ENCODE peak calls at places on chromosomes 3 and 15, in six cellular contexts. One of them, this sample, is unnamed.

GRCh38 chr3:38488949-38489348 is 7.2 kb upstream of the EXOG start:
- DNase-seq in PC-3: no peak
- DNase-seq in mesenchymal stem cell: no peak
- DNase-seq in endothelial cell of umbilical vein: no peak
- DNase-seq in DND-41: no peak
- DNase-seq in GM23248: no peak
- DNase-seq in this sample: no peak

GRCh38 chr3:152258448-152259302 is 10.1 kb upstream of the MBNL1 start:
- DNase-seq in mesenchymal stem cell: peak; percentile 99
- DNase-seq in PC-3: peak; percentile 97
- DNase-seq in endothelial cell of umbilical vein: peak; percentile 88
- DNase-seq in GM23248: peak; percentile 99
- DNase-seq in DND-41: no peak
- DNase-seq in this sample: no peak

GRCh38 chr3:133408366-133408765 is 8.5 kb downstream of the BFSP2 start:
- DNase-seq in endothelial cell of umbilical vein: no peak
- DNase-seq in GM23248: peak; percentile 18
- DNase-seq in DND-41: no peak
- DNase-seq in PC-3: no peak
- DNase-seq in mesenchymal stem cell: no peak
- DNase-seq in this sample: no peak

GRCh38 chr3:64303881-64304280 is 78.6 kb upstream of the PRICKLE2 start:
- DNase-seq in GM23248: no peak
- DNase-seq in endothelial cell of umbilical vein: no peak
- DNase-seq in DND-41: no peak
- DNase-seq in mesenchymal stem cell: no peak
- DNase-seq in PC-3: no peak
- DNase-seq in this sample: no peak

GRCh38 chr3:129346690-129347440 is 68.2 kb downstream of the HMCES start:
- DNase-seq in PC-3: no peak
- DNase-seq in GM23248: no peak
- DNase-seq in DND-41: peak; percentile 16
- DNase-seq in endothelial cell of umbilical vein: no peak
- DNase-seq in mesenchymal stem cell: no peak
- DNase-seq in this sample: no peak

GRCh38 chr3:194957743-194958240 is 272.1 kb downstream of the FAM43A start:
- DNase-seq in PC-3: no peak
- DNase-seq in mesenchymal stem cell: no peak
- DNase-seq in DND-41: no peak
- DNase-seq in GM23248: no peak
- DNase-seq in endothelial cell of umbilical vein: no peak
- DNase-seq in this sample: no peak

GRCh38 chr3:107227091-107227490 is 150.1 kb upstream of the CCDC54 start:
- DNase-seq in GM23248: peak; percentile 72
- DNase-seq in PC-3: peak; percentile 42
- DNase-seq in DND-41: no peak
- DNase-seq in endothelial cell of umbilical vein: no peak
- DNase-seq in mesenchymal stem cell: peak; percentile 41
- DNase-seq in this sample: no peak

GRCh38 chr15:84736375-84736774 is 12.0 kb upstream of the ZNF592 start:
- DNase-seq in PC-3: no peak
- DNase-seq in mesenchymal stem cell: no peak
- DNase-seq in endothelial cell of umbilical vein: no peak
- DNase-seq in GM23248: no peak
- DNase-seq in DND-41: peak; percentile 12
- DNase-seq in this sample: no peak

GRCh38 chr3:122679467-122680291 is 960 bp upstream of the PARP14 start:
- DNase-seq in GM23248: peak; percentile 54
- DNase-seq in PC-3: peak; percentile 43
- DNase-seq in DND-41: peak; percentile 34
- DNase-seq in endothelial cell of umbilical vein: peak; percentile 50
- DNase-seq in mesenchymal stem cell: peak; percentile 42
- DNase-seq in this sample: peak; percentile 32

GRCh38 chr15:99963096-99963825 is 230.0 kb upstream of the LYSMD4 start:
- DNase-seq in PC-3: peak; percentile 68
- DNase-seq in DND-41: no peak
- DNase-seq in mesenchymal stem cell: peak; percentile 33
- DNase-seq in GM23248: peak; percentile 18
- DNase-seq in endothelial cell of umbilical vein: no peak
- DNase-seq in this sample: no peak

GRCh38 chr3:51391566-51392300 is 648 bp downstream of the RBM15B start:
- DNase-seq in DND-41: peak; percentile 46
- DNase-seq in GM23248: peak; percentile 73
- DNase-seq in PC-3: peak; percentile 13
- DNase-seq in endothelial cell of umbilical vein: peak; percentile 50
- DNase-seq in mesenchymal stem cell: peak; percentile 54
- DNase-seq in this sample: peak; percentile 51

GRCh38 chr3:4820296-4821121 is 158.7 kb upstream of the BHLHE40 start:
- DNase-seq in PC-3: no peak
- DNase-seq in DND-41: peak; percentile 98
- DNase-seq in mesenchymal stem cell: no peak
- DNase-seq in endothelial cell of umbilical vein: no peak
- DNase-seq in GM23248: no peak
- DNase-seq in this sample: no peak

GRCh38 chr3:70000563-70001081 is 1.1 kb downstream of the SAMMSON start:
- DNase-seq in endothelial cell of umbilical vein: no peak
- DNase-seq in PC-3: peak; percentile 5
- DNase-seq in mesenchymal stem cell: peak; percentile 53
- DNase-seq in GM23248: no peak
- DNase-seq in DND-41: no peak
- DNase-seq in this sample: no peak

GRCh38 chr3:196085534-196085933 is 3.6 kb upstream of the TFRC start:
- DNase-seq in endothelial cell of umbilical vein: no peak
- DNase-seq in mesenchymal stem cell: no peak
- DNase-seq in GM23248: no peak
- DNase-seq in DND-41: no peak
- DNase-seq in PC-3: no peak
- DNase-seq in this sample: no peak
- H3K4me2 ChIP-seq in endothelial cell of umbilical vein: no peak overlapping the region
- H3K4me2 ChIP-seq in mesenchymal stem cell: no peak overlapping the region
- H3K4me2 ChIP-seq in GM23248: no peak overlapping the region
- H3K4me2 ChIP-seq in DND-41: no peak overlapping the region
- H3K4me2 ChIP-seq in PC-3: no peak overlapping the region
- H3K4me2 ChIP-seq in this sample: no peak overlapping the region

DNA sequence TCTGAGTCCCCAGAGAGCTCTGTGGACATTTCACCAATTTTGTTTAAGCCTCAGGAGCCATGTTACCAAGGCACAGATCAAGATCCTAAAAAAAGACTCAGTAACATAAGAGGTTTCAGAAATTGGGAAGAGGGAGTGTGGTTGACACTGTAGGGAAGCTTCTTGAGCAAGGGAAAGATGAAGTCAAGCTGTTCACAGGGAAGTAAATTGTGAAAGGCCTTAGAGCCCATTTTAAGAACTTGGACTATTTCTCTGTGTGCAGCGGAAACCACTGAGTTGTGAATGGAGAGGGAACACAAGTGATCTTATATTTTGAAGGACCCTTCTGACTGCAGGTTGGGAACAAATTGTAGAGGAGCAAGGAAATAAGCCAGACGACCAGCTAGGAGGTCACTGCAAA is 18.7 kb downstream of the BCL2A1 start:
- DNase-seq in mesenchymal stem cell: no peak
- DNase-seq in DND-41: no peak
- DNase-seq in endothelial cell of umbilical vein: no peak
- DNase-seq in PC-3: no peak
- DNase-seq in GM23248: no peak
- DNase-seq in this sample: no peak
- H2AFZ ChIP-seq in mesenchymal stem cell: no peak overlapping the region
- H2AFZ ChIP-seq in DND-41: no peak overlapping the region
- H2AFZ ChIP-seq in endothelial cell of umbilical vein: no peak overlapping the region
- H2AFZ ChIP-seq in PC-3: peak overlapping the region; percentile 34
- H2AFZ ChIP-seq in GM23248: no peak overlapping the region
- H2AFZ ChIP-seq in this sample: peak overlapping the region; percentile 72

DNA sequence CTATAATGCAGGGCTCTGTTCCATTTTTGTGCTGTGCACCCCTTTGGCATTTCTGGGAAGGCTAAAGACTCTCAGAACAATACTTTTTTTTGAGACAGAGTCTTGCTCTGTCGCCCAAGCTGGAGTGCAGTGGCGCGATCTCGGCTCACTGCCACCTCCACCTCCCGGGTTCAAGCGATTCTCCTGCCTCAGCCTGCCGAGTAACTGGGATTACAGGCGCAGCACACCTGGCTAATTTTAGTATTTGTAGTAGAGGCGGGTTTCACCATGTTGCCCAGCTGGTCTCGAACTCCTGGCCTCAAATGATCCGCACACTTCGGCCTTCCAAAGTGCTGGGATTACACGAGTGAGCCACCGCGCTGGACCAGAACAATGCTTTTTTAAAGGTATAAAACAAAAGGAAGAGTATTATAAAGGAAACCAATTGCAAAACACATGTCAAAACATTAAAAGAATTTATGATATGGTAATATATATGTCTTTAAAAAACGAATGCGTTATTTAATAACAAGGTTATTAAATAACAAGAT is 999 bp downstream of the SQOR start:
- DNase-seq in DND-41: no peak
- DNase-seq in GM23248: no peak
- DNase-seq in PC-3: no peak
- DNase-seq in mesenchymal stem cell: no peak
- DNase-seq in endothelial cell of umbilical vein: no peak
- DNase-seq in this sample: no peak
- H3K4me3 ChIP-seq in DND-41: peak overlapping the region; percentile 25
- H3K4me3 ChIP-seq in GM23248: peak overlapping the region; percentile 83
- H3K4me3 ChIP-seq in PC-3: peak overlapping the region; percentile 88
- H3K4me3 ChIP-seq in mesenchymal stem cell: peak overlapping the region; percentile 10
- H3K4me3 ChIP-seq in endothelial cell of umbilical vein: peak overlapping the region; percentile 52
- H3K4me3 ChIP-seq in this sample: peak overlapping the region; percentile 77

DNA sequence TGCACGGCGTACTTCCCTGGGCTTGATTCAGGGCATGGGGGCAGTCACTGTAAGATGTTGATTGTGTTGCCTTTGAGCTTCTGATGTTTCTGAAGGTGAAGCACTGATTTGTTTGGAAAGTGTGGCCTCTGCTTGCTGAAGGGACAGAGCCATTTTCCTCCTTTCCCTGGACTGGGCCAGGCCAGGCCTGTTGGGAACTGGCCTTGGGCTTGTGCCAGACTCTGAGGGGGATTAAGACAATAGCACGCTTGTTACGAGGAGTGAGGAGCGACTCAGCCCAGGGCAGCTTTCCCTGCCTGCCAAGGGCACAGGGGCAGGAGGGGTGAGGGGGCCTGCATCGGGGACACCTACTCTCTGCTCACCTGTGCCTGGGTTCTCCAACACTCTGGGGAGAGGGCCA is 42.9 kb downstream of the LINGO1 start:
- DNase-seq in endothelial cell of umbilical vein: peak; percentile 12
- DNase-seq in mesenchymal stem cell: no peak
- DNase-seq in PC-3: no peak
- DNase-seq in DND-41: no peak
- DNase-seq in GM23248: no peak
- DNase-seq in this sample: no peak
- H3K4me2 ChIP-seq in endothelial cell of umbilical vein: no peak overlapping the region
- H3K4me2 ChIP-seq in mesenchymal stem cell: no peak overlapping the region
- H3K4me2 ChIP-seq in PC-3: no peak overlapping the region
- H3K4me2 ChIP-seq in DND-41: no peak overlapping the region
- H3K4me2 ChIP-seq in GM23248: no peak overlapping the region
- H3K4me2 ChIP-seq in this sample: no peak overlapping the region